ENCODE peak calls at places on chromosome 9, in six cellular contexts. I is HepG2, L is HEK293T, O is HCT116, B is WTC11, S is K562. A is an unnamed sample.

GRCh38 chr9:2810424-2811075 is 33.3 kb downstream of the PUM3 start:
- DNase-seq in O (no peak), B (no peak), I (no peak), S (no peak), L (no peak), A (no peak)

GRCh38 chr9:137579259-137579604 is 507 bp upstream of the DPH7 start:
- DNase-seq in B (no peak), O (no peak), S (no peak), L (no peak), I (no peak), A (no peak)

GRCh38 chr9:135086597-135087488 is 625 bp upstream of the OLFM1 start:
- DNase-seq in O (no peak), L (no peak), I (no peak), B (peak), S (no peak), A (no peak)

GRCh38 chr9:133476531-133476930 is 2.4 kb downstream of the SLC2A6 start:
- DNase-seq in I (no peak), B (no peak), S (no peak), L (no peak), O (no peak), A (no peak)

GRCh38 chr9:132128191-132128590 is 33.7 kb upstream of the NTNG2 start:
- DNase-seq in L (no peak), B (no peak), O (no peak), S (no peak), I (no peak), A (no peak)

GRCh38 chr9:29564564-29564963 is 1991.3 kb upstream of the C9orf72 start:
- DNase-seq in O (no peak), B (no peak), I (no peak), L (no peak), S (no peak), A (no peak)

GRCh38 chr9:133802256-133802655 is 64.1 kb upstream of the SARDH start:
- DNase-seq in I (no peak), S (no peak), B (no peak), O (no peak), L (no peak), A (no peak)

GRCh38 chr9:134683714-134684374 is 42.2 kb downstream of the COL5A1 start:
- DNase-seq in L (no peak), B (no peak), O (no peak), S (no peak), I (no peak), A (no peak)

GRCh38 chr9:133153227-133154096 is 10.3 kb downstream of the GBGT1 start:
- DNase-seq in L (no peak), I (peak), S (no peak), B (no peak), O (no peak), A (no peak)

GRCh38 chr9:87599901-87600610 is 102.4 kb downstream of the DAPK1 start:
- DNase-seq in L (peak), O (no peak), I (peak), B (no peak), S (no peak), A (no peak)

GRCh38 chr9:121842612-121842978 is 191.2 kb downstream of the DAB2IP start:
- DNase-seq in O (no peak), L (no peak), I (peak), B (no peak), S (no peak), A (no peak)
- TF ChIP-seq SP1 in O (no peak), L (no peak), I (no peak), B (no peak), S (no peak), A (no peak)

GRCh38 chr9:33436445-33436844 is 10.9 kb downstream of the AQP3 start:
- DNase-seq in S (no peak), I (no peak), L (no peak), B (no peak), O (no peak), A (no peak)
- TF ChIP-seq SP1 in S (no peak), I (no peak), L (no peak), B (no peak), O (no peak), A (no peak)

DNA sequence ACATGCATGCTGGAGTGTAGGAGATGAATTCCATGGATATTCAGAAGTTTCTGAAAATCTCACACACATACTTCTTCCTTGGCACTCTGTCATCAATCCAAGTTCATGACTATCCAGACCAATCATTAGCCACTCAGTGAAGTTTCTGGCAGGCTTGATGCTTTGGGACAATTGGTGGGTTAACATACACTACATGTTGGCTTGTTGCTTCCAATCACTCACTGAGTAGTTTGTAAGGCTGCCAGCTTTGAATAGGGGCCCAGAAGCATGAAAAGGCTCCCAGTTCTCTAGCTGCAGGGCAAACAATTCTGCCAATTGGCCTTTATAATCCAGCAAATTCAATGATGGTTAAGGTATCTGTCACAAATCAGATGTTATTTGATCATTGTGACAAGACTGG is 147.5 kb downstream of the CEMIP2 start:
- DNase-seq in O (no peak), S (no peak), L (no peak), B (no peak), I (no peak), A (no peak)
- TF ChIP-seq SP1 in O (no peak), S (no peak), L (no peak), B (no peak), I (no peak), A (no peak)

GRCh38 chr9:93952784-93953491 is 2.2 kb downstream of the BARX1 start:
- DNase-seq in B (peak), O (no peak), L (no peak), I (no peak), S (no peak), A (peak)
- TF ChIP-seq SP1 in B (no peak), O (no peak), L (no peak), I (no peak), S (no peak), A (no peak)

DNA sequence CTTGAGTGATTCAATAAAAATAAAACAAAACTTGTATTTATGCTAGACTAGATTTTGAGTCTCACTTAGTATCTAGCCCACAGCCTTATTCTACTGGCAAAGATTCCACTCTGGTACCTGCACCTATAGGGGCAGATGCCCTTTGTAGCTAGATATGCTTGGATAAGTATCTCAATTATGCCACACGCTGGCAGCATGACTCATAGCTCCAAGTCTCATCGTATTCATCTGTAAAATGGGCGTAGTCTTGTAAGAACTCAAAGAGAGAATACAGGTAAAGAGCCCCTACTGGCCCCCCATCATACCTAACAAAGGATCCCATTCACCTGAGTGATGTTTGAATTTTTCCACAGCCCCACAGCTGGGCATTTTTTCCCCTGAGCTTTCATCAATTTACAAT is 45.9 kb upstream of the ASTN2 start:
- DNase-seq in I (no peak), O (no peak), L (no peak), B (no peak), S (no peak), A (no peak)
- TF ChIP-seq SP1 in I (no peak), O (no peak), L (no peak), B (no peak), S (no peak), A (no peak)

A was measured in H1.